ENCODE peak calls at places on chromosomes 12 and 14, in eight cellular contexts. J, N, W, M, X, T, I and H are unnamed samples.
A peak's percentile ranks its signal among the peaks of the same experiment; 100 is the strongest.

GRCh38 chr12:70719672-70720420 is 82.6 kb upstream of the PTPRB start:
- DNase-seq in T (peak; percentile 41), W (peak; percentile 54), M (peak; percentile 56), X (peak; percentile 83), J (peak; percentile 80), I (peak; percentile 6), N (peak; percentile 31), H (no peak)

GRCh38 chr12:5590316-5590715 is 158.4 kb downstream of the NTF3 start:
- DNase-seq in W (no peak), I (no peak), M (no peak), T (no peak), X (no peak), J (no peak), N (no peak), H (no peak)

GRCh38 chr12:112018571-112019237 is 5.5 kb downstream of the ERP29 start:
- DNase-seq in M (peak; percentile 77), W (peak; percentile 87), J (no peak), T (peak; percentile 67), X (peak; percentile 53), I (peak; percentile 87), N (peak; percentile 85), H (no peak)

GRCh38 chr12:27667540-27667939 is 28.7 kb upstream of the REP15 start:
- DNase-seq in M (no peak), J (no peak), T (peak; percentile 84), N (peak; percentile 97), X (peak; percentile 40), W (peak; percentile 30), I (no peak), H (no peak)

GRCh38 chr14:78455896-78456435 is 285.8 kb downstream of the NRXN3 start:
- DNase-seq in X (no peak), T (no peak), W (no peak), J (no peak), I (no peak), N (no peak), M (no peak), H (no peak)

GRCh38 chr12:76568130-76568529 is 8.6 kb upstream of the OSBPL8 start:
- DNase-seq in X (no peak), T (no peak), W (no peak), J (no peak), I (no peak), M (no peak), N (no peak), H (no peak)

GRCh38 chr12:56221233-56221756 is 427 bp downstream of the RNF41 start:
- DNase-seq in M (peak; percentile 64), N (peak; percentile 60), T (peak; percentile 82), J (peak; percentile 84), W (peak; percentile 73), I (peak; percentile 23), X (peak; percentile 48), H (no peak)

GRCh38 chr12:132178801-132179401 is 34.6 kb downstream of the NOC4L start:
- DNase-seq in X (no peak), M (no peak), W (no peak), T (no peak), J (peak; percentile 31), I (peak; percentile 1), N (no peak), H (peak; percentile 48)

GRCh38 chr14:68109132-68109531 is 289.6 kb downstream of the RAD51B start:
- DNase-seq in N (peak; percentile 61), J (no peak), T (peak; percentile 76), M (no peak), X (peak; percentile 62), W (peak; percentile 43), I (peak; percentile 39), H (no peak)

GRCh38 chr14:24013654-24014514 is 25.2 kb downstream of the DHRS4L2 start:
- DNase-seq in M (peak; percentile 38), W (peak; percentile 69), X (peak; percentile 74), N (peak; percentile 77), J (peak; percentile 75), I (peak; percentile 71), T (peak; percentile 42), H (peak; percentile 18)

GRCh38 chr12:105192624-105193225 is 43.2 kb downstream of the APPL2 start:
- DNase-seq in T (no peak), M (no peak), N (no peak), X (no peak), W (no peak), I (no peak), J (no peak), H (no peak)

GRCh38 chr12:48285751-48286650 is 64.7 kb downstream of the ZNF641 start:
- DNase-seq in N (no peak), M (peak; percentile 6), I (no peak), W (no peak), X (no peak), T (no peak), J (no peak), H (no peak)

GRCh38 chr14:71341160-71341559 is 433.9 kb downstream of the PCNX1 start:
- DNase-seq in N (no peak), W (no peak), T (no peak), M (no peak), J (no peak), I (no peak), X (no peak), H (no peak)

GRCh38 chr12:16437926-16438325 is 90.5 kb downstream of the MGST1 start:
- DNase-seq in J (no peak), M (no peak), X (no peak), W (no peak), I (no peak), T (no peak), N (no peak), H (no peak)

GRCh38 chr12:2053675-2054070 is 886 bp downstream of the CACNA1C start:
- DNase-seq in J (peak; percentile 71), M (no peak), T (no peak), W (peak; percentile 30), X (no peak), N (peak; percentile 33), I (no peak), H (no peak)

GRCh38 chr14:25048170-25049126 is 1.5 kb downstream of the STXBP6 start:
- DNase-seq in T (peak; percentile 81), X (no peak), W (peak; percentile 41), J (no peak), N (peak; percentile 87), I (peak; percentile 48), M (no peak), H (no peak)